ENCODE peak calls at places on chromosomes 6 and 20, in six cellular contexts. K, C, P, O, S and D are unnamed samples.

GRCh38 chr20:38171301-38172010 is 6.4 kb upstream of the TGM2 start:
- DNase-seq in P (no peak), K (peak; percentile 59), S (peak; percentile 42), C (no peak), O (peak; percentile 71), D (no peak)

GRCh38 chr6:126148853-126149252 is 162.5 kb downstream of the TRMT11 start:
- DNase-seq in K (no peak), P (no peak), C (no peak), O (no peak), S (no peak), D (no peak)

GRCh38 chr6:137495652-137496391 is 1.6 kb upstream of the OLIG3 start:
- DNase-seq in C (no peak), O (no peak), K (no peak), S (no peak), P (no peak), D (peak; percentile 75)

GRCh38 chr20:35269055-35269781 is 8.7 kb downstream of the MMP24OS start:
- DNase-seq in P (peak; percentile 76), O (peak; percentile 77), C (no peak), S (peak; percentile 83), K (peak; percentile 62), D (no peak)

GRCh38 chr20:62793757-62794006 is 2.6 kb upstream of the MRGBP start:
- DNase-seq in C (no peak), S (no peak), P (no peak), K (no peak), O (no peak), D (no peak)

GRCh38 chr20:32789896-32790750 is 27.9 kb downstream of the DNMT3B start:
- DNase-seq in C (no peak), O (peak; percentile 68), K (peak; percentile 69), S (peak; percentile 77), P (peak; percentile 92), D (peak; percentile 78)

GRCh38 chr6:44504321-44504761 is 116.8 kb downstream of the CDC5L start:
- DNase-seq in P (no peak), C (no peak), O (no peak), S (no peak), K (no peak), D (no peak)

GRCh38 chr6:138145402-138145801 is 16.3 kb upstream of the ARFGEF3 start:
- DNase-seq in C (no peak), O (no peak), P (no peak), S (no peak), K (no peak), D (no peak)

GRCh38 chr6:80690611-80691090 is 584.2 kb downstream of the BCKDHB start:
- DNase-seq in P (no peak), K (peak; percentile 51), O (no peak), C (no peak), S (no peak), D (no peak)

GRCh38 chr20:32465092-32465900 is 107.2 kb downstream of the ASXL1 start:
- DNase-seq in O (peak; percentile 98), K (peak; percentile 92), C (no peak), P (peak; percentile 53), S (no peak), D (no peak)

GRCh38 chr6:161817881-161818280 is 544.0 kb upstream of the AGPAT4 start:
- DNase-seq in C (no peak), K (no peak), S (no peak), P (no peak), O (no peak), D (no peak)

GRCh38 chr6:155448823-155449789 is 6.5 kb downstream of the NOX3 start:
- DNase-seq in C (no peak), K (no peak), O (no peak), S (peak; percentile 4), P (no peak), D (no peak)

GRCh38 chr6:54262499-54262898 is 45.7 kb upstream of the TINAG start:
- DNase-seq in P (no peak), C (no peak), O (no peak), S (no peak), K (no peak), D (no peak)

GRCh38 chr6:37847704-37848103 is 28.2 kb downstream of the ZFAND3 start:
- DNase-seq in P (no peak), K (no peak), S (no peak), O (no peak), C (no peak), D (no peak)

GRCh38 chr6:37102299-37103168 is 67.4 kb upstream of the PIM1 start:
- DNase-seq in C (peak; percentile 36), S (peak; percentile 87), P (peak; percentile 48), O (peak; percentile 92), K (peak; percentile 88), D (peak; percentile 87)

GRCh38 chr6:153038378-153038777 is 35.9 kb upstream of the MTRF1L start:
- DNase-seq in K (peak; percentile 84), P (no peak), S (no peak), O (no peak), C (no peak), D (no peak)

GRCh38 chr6:14804444-14805210 is 441.2 kb upstream of the JARID2 start:
- DNase-seq in P (no peak), C (no peak), O (peak; percentile 54), K (peak; percentile 86), S (peak; percentile 42), D (no peak)

GRCh38 chr20:23133560-23133998 is 47.5 kb upstream of the CD93 start:
- DNase-seq in O (no peak), C (no peak), S (peak; percentile 87), K (no peak), P (no peak), D (no peak)

GRCh38 chr6:4664117-4664626 is 112.0 kb upstream of the CDYL start:
- DNase-seq in P (no peak), O (no peak), S (peak; percentile 41), K (peak; percentile 92), C (no peak), D (no peak)

GRCh38 chr6:167485186-167485978 is 160.5 kb downstream of the TTLL2 start:
- DNase-seq in C (no peak), K (no peak), P (peak; percentile 13), O (peak; percentile 39), S (peak; percentile 23), D (no peak)

GRCh38 chr6:18241208-18241836 is 23.0 kb downstream of the DEK start:
- DNase-seq in S (no peak), O (peak; percentile 43), P (no peak), K (peak; percentile 38), C (peak; percentile 59), D (no peak)

GRCh38 chr20:47377122-47377722 is 20.7 kb upstream of the ZMYND8 start:
- DNase-seq in K (no peak), S (no peak), C (no peak), P (no peak), O (no peak), D (no peak)

GRCh38 chr20:47382746-47383145 is 26.2 kb upstream of the ZMYND8 start:
- DNase-seq in K (no peak), P (no peak), C (no peak), S (peak; percentile 47), O (no peak), D (no peak)

GRCh38 chr20:47380481-47380880 is 24.0 kb upstream of the ZMYND8 start:
- DNase-seq in O (no peak), C (no peak), P (no peak), S (no peak), K (peak; percentile 35), D (no peak)

GRCh38 chr20:47379433-47380150 is 23.1 kb upstream of the ZMYND8 start:
- DNase-seq in C (no peak), O (no peak), S (peak; percentile 83), K (peak; percentile 97), P (peak; percentile 56), D (no peak)
- TF ChIP-seq CEBPB in C (no peak), O (no peak), S (no peak), K (no peak), P (no peak), D (no peak)

GRCh38 chr6:116059713-116060571 is 749 bp downstream of the FRK start:
- DNase-seq in K (no peak), O (peak; percentile 42), S (peak; percentile 73), C (no peak), P (no peak), D (no peak)
- TF ChIP-seq CEBPB in K (no peak), O (no peak), S (no peak), C (peak; percentile 28), P (no peak), D (no peak)

GRCh38 chr6:150936021-150936555 is 70.6 kb downstream of the MTHFD1L start:
- DNase-seq in P (no peak), K (no peak), O (no peak), S (no peak), C (no peak), D (no peak)

GRCh38 chr6:150937126-150937906 is 71.8 kb downstream of the MTHFD1L start:
- DNase-seq in S (no peak), C (no peak), K (no peak), P (no peak), O (no peak), D (no peak)

GRCh38 chr6:150934380-150934779 is 68.9 kb downstream of the MTHFD1L start:
- DNase-seq in C (no peak), P (peak; percentile 45), K (peak; percentile 93), O (peak; percentile 7), S (no peak), D (no peak)

GRCh38 chr6:150940951-150941350 is 75.4 kb downstream of the MTHFD1L start:
- DNase-seq in C (no peak), S (no peak), O (no peak), P (no peak), K (peak; percentile 54), D (no peak)

GRCh38 chr6:150939399-150939798 is 73.9 kb downstream of the MTHFD1L start:
- DNase-seq in C (no peak), S (no peak), P (no peak), O (no peak), K (no peak), D (no peak)
- TF ChIP-seq CEBPB in C (no peak), S (no peak), P (no peak), O (no peak), K (no peak), D (no peak)

GRCh38 chr20:15564981-15565380 is 1008.3 kb downstream of the KIF16B start:
- DNase-seq in K (no peak), P (no peak), S (no peak), O (no peak), C (no peak), D (no peak)
- TF ChIP-seq CEBPB in K (no peak), P (no peak), S (no peak), O (no peak), C (no peak), D (no peak)

DNA sequence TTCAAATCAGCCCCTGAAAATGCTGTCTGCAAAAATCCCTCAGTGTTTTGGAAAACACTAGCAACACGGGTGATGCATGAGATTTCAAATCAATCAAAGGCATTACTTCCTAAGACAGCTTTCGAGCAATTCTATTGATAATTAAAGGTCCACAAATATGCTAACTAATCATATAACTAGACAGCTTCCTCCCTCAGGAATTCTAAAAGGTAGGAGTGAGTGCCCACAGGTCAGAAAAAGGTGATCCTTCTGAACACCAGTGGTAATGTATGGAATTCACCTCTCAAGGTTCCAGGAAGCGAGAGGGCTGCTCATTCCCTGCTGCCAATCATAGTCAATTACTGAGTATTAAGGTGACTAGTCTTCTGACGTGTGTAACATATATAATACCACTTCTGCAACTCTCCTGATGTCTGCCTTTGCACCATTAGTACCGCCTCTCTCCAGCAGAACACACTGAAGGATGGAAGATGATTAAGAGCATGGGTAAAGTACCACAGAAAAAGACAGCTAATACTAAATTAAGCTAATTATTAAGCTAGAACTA is 16.4 kb downstream of the MAN1A1 start:
- DNase-seq in K (no peak), S (no peak), O (no peak), P (no peak), C (no peak), D (no peak)
- TF ChIP-seq CEBPB in K (no peak), S (no peak), O (no peak), P (no peak), C (no peak), D (no peak)